ENCODE peak calls at places on chromosomes 5 and 9, in ten cellular contexts. One of them, this sample, is unnamed.

GRCh38 chr9:111298111-111298510 is 31.9 kb downstream of the OR2K2 start:
- DNase-seq in A549: no peak
- DNase-seq in spleen: no peak
- DNase-seq in IMR-90: no peak
- DNase-seq in heart left ventricle: no peak
- DNase-seq in stomach: no peak
- DNase-seq in GM12892: no peak
- DNase-seq in ovary: no peak
- DNase-seq in body of pancreas: no peak
- DNase-seq in sigmoid colon: no peak
- DNase-seq in this sample: no peak

GRCh38 chr5:156019786-156020185 is 307.2 kb upstream of the SGCD start:
- DNase-seq in spleen: no peak
- DNase-seq in ovary: no peak
- DNase-seq in GM12892: no peak
- DNase-seq in body of pancreas: no peak
- DNase-seq in sigmoid colon: no peak
- DNase-seq in A549: no peak
- DNase-seq in IMR-90: no peak
- DNase-seq in stomach: no peak
- DNase-seq in heart left ventricle: no peak
- DNase-seq in this sample: no peak

GRCh38 chr5:16791036-16791705 is 144.9 kb downstream of the MYO10 start:
- DNase-seq in spleen: no peak
- DNase-seq in stomach: no peak
- DNase-seq in ovary: no peak
- DNase-seq in heart left ventricle: no peak
- DNase-seq in A549: peak; percentile 55
- DNase-seq in sigmoid colon: no peak
- DNase-seq in GM12892: no peak
- DNase-seq in IMR-90: peak; percentile 74
- DNase-seq in body of pancreas: peak; percentile 32
- DNase-seq in this sample: peak; percentile 49

GRCh38 chr9:79477955-79478751 is 93.6 kb upstream of the TLE4 start:
- DNase-seq in IMR-90: peak; percentile 29
- DNase-seq in spleen: no peak
- DNase-seq in body of pancreas: peak; percentile 51
- DNase-seq in GM12892: no peak
- DNase-seq in stomach: no peak
- DNase-seq in ovary: no peak
- DNase-seq in heart left ventricle: no peak
- DNase-seq in A549: no peak
- DNase-seq in sigmoid colon: no peak
- DNase-seq in this sample: no peak

GRCh38 chr9:125397736-125398135 is 136.1 kb downstream of the GAPVD1 start:
- DNase-seq in GM12892: no peak
- DNase-seq in spleen: no peak
- DNase-seq in IMR-90: no peak
- DNase-seq in stomach: no peak
- DNase-seq in heart left ventricle: no peak
- DNase-seq in body of pancreas: no peak
- DNase-seq in A549: no peak
- DNase-seq in sigmoid colon: no peak
- DNase-seq in ovary: no peak
- DNase-seq in this sample: no peak

GRCh38 chr9:27599521-27600234 is 26.4 kb upstream of the C9orf72 start:
- DNase-seq in spleen: no peak
- DNase-seq in ovary: no peak
- DNase-seq in sigmoid colon: no peak
- DNase-seq in GM12892: no peak
- DNase-seq in heart left ventricle: no peak
- DNase-seq in body of pancreas: no peak
- DNase-seq in A549: no peak
- DNase-seq in IMR-90: no peak
- DNase-seq in stomach: no peak
- DNase-seq in this sample: no peak

GRCh38 chr9:91953723-91954122 is 3.7 kb upstream of the ROR2 start:
- DNase-seq in heart left ventricle: no peak
- DNase-seq in ovary: no peak
- DNase-seq in sigmoid colon: no peak
- DNase-seq in stomach: no peak
- DNase-seq in GM12892: no peak
- DNase-seq in spleen: no peak
- DNase-seq in A549: no peak
- DNase-seq in IMR-90: no peak
- DNase-seq in body of pancreas: no peak
- DNase-seq in this sample: no peak

GRCh38 chr5:129061849-129062248 is 32.7 kb upstream of the ISOC1 start:
- DNase-seq in spleen: no peak
- DNase-seq in A549: no peak
- DNase-seq in body of pancreas: no peak
- DNase-seq in sigmoid colon: no peak
- DNase-seq in stomach: no peak
- DNase-seq in GM12892: no peak
- DNase-seq in heart left ventricle: no peak
- DNase-seq in ovary: no peak
- DNase-seq in IMR-90: no peak
- DNase-seq in this sample: no peak

GRCh38 chr5:154376481-154376880 is 69.3 kb upstream of the SAP30L start:
- DNase-seq in heart left ventricle: no peak
- DNase-seq in spleen: no peak
- DNase-seq in sigmoid colon: no peak
- DNase-seq in GM12892: no peak
- DNase-seq in ovary: no peak
- DNase-seq in stomach: no peak
- DNase-seq in IMR-90: no peak
- DNase-seq in body of pancreas: no peak
- DNase-seq in A549: no peak
- DNase-seq in this sample: no peak

GRCh38 chr9:35163413-35163812 is 1.6 kb downstream of the UNC13B start:
- DNase-seq in sigmoid colon: no peak
- DNase-seq in stomach: no peak
- DNase-seq in heart left ventricle: no peak
- DNase-seq in GM12892: no peak
- DNase-seq in A549: no peak
- DNase-seq in spleen: no peak
- DNase-seq in body of pancreas: no peak
- DNase-seq in IMR-90: no peak
- DNase-seq in ovary: no peak
- DNase-seq in this sample: no peak

GRCh38 chr5:103743455-103743854 is 180.9 kb upstream of the NUDT12 start:
- DNase-seq in ovary: no peak
- DNase-seq in sigmoid colon: no peak
- DNase-seq in body of pancreas: no peak
- DNase-seq in IMR-90: no peak
- DNase-seq in spleen: no peak
- DNase-seq in GM12892: no peak
- DNase-seq in heart left ventricle: no peak
- DNase-seq in A549: no peak
- DNase-seq in stomach: no peak
- DNase-seq in this sample: no peak

GRCh38 chr5:172283862-172284274 is 304 bp upstream of the UBTD2 start:
- DNase-seq in sigmoid colon: peak; percentile 93
- DNase-seq in stomach: peak; percentile 83
- DNase-seq in spleen: peak; percentile 96
- DNase-seq in ovary: peak; percentile 90
- DNase-seq in IMR-90: peak; percentile 74
- DNase-seq in body of pancreas: peak; percentile 86
- DNase-seq in A549: peak; percentile 93
- DNase-seq in GM12892: peak; percentile 91
- DNase-seq in heart left ventricle: peak; percentile 89
- DNase-seq in this sample: peak; percentile 79
- TF ChIP-seq POLR2A in sigmoid colon: no peak
- TF ChIP-seq POLR2A in stomach: no peak
- TF ChIP-seq POLR2A in spleen: no peak
- TF ChIP-seq POLR2A in ovary: no peak
- TF ChIP-seq POLR2A in IMR-90: peak; percentile 62
- TF ChIP-seq POLR2A in body of pancreas: no peak
- TF ChIP-seq POLR2A in A549: peak; percentile 67
- TF ChIP-seq POLR2A in GM12892: peak; percentile 80
- TF ChIP-seq POLR2A in heart left ventricle: no peak
- TF ChIP-seq POLR2A in this sample: peak; percentile 65

GRCh38 chr9:136907011-136907914 is 20.9 kb downstream of the TRAF2 start:
- DNase-seq in IMR-90: no peak
- DNase-seq in sigmoid colon: no peak
- DNase-seq in spleen: peak; percentile 60
- DNase-seq in GM12892: no peak
- DNase-seq in heart left ventricle: no peak
- DNase-seq in ovary: no peak
- DNase-seq in stomach: no peak
- DNase-seq in A549: no peak
- DNase-seq in body of pancreas: no peak
- DNase-seq in this sample: no peak
- TF ChIP-seq POLR2A in IMR-90: no peak
- TF ChIP-seq POLR2A in sigmoid colon: no peak
- TF ChIP-seq POLR2A in spleen: no peak
- TF ChIP-seq POLR2A in GM12892: no peak
- TF ChIP-seq POLR2A in heart left ventricle: no peak
- TF ChIP-seq POLR2A in ovary: no peak
- TF ChIP-seq POLR2A in stomach: no peak
- TF ChIP-seq POLR2A in A549: no peak
- TF ChIP-seq POLR2A in body of pancreas: no peak
- TF ChIP-seq POLR2A in this sample: no peak

GRCh38 chr9:129826344-129826743 is 2.4 kb upstream of the TOR1A start:
- DNase-seq in IMR-90: no peak
- DNase-seq in heart left ventricle: no peak
- DNase-seq in sigmoid colon: no peak
- DNase-seq in body of pancreas: no peak
- DNase-seq in stomach: no peak
- DNase-seq in GM12892: no peak
- DNase-seq in A549: no peak
- DNase-seq in ovary: no peak
- DNase-seq in spleen: no peak
- DNase-seq in this sample: no peak

GRCh38 chr9:129822825-129823162 is 1.1 kb downstream of the TOR1A start:
- DNase-seq in spleen: no peak
- DNase-seq in A549: no peak
- DNase-seq in body of pancreas: no peak
- DNase-seq in GM12892: no peak
- DNase-seq in ovary: peak; percentile 33
- DNase-seq in heart left ventricle: no peak
- DNase-seq in IMR-90: no peak
- DNase-seq in sigmoid colon: no peak
- DNase-seq in stomach: no peak
- DNase-seq in this sample: no peak

GRCh38 chr9:129826759-129827158 is 2.8 kb upstream of the TOR1A start:
- DNase-seq in IMR-90: no peak
- DNase-seq in ovary: no peak
- DNase-seq in sigmoid colon: no peak
- DNase-seq in stomach: no peak
- DNase-seq in spleen: no peak
- DNase-seq in A549: no peak
- DNase-seq in body of pancreas: no peak
- DNase-seq in heart left ventricle: no peak
- DNase-seq in GM12892: no peak
- DNase-seq in this sample: no peak

GRCh38 chr9:129823163-129823933 is 588 bp downstream of the TOR1A start:
- DNase-seq in heart left ventricle: no peak
- DNase-seq in body of pancreas: peak; percentile 24
- DNase-seq in stomach: no peak
- DNase-seq in ovary: peak; percentile 40
- DNase-seq in spleen: peak; percentile 87
- DNase-seq in GM12892: peak; percentile 44
- DNase-seq in A549: peak; percentile 17
- DNase-seq in IMR-90: peak; percentile 27
- DNase-seq in sigmoid colon: no peak
- DNase-seq in this sample: peak; percentile 15

GRCh38 chr9:129823934-129824601 is at the start of gene TOR1A:
- DNase-seq in A549: peak; percentile 88
- DNase-seq in spleen: peak; percentile 99
- DNase-seq in sigmoid colon: peak; percentile 98
- DNase-seq in ovary: peak; percentile 95
- DNase-seq in stomach: peak; percentile 95
- DNase-seq in IMR-90: peak; percentile 92
- DNase-seq in heart left ventricle: peak; percentile 96
- DNase-seq in GM12892: peak; percentile 90
- DNase-seq in body of pancreas: peak; percentile 96
- DNase-seq in this sample: peak; percentile 54
- TF ChIP-seq POLR2A in A549: peak; percentile 95
- TF ChIP-seq POLR2A in spleen: no peak
- TF ChIP-seq POLR2A in sigmoid colon: no peak
- TF ChIP-seq POLR2A in ovary: peak; percentile 24
- TF ChIP-seq POLR2A in stomach: no peak
- TF ChIP-seq POLR2A in IMR-90: peak; percentile 74
- TF ChIP-seq POLR2A in heart left ventricle: peak; percentile 57
- TF ChIP-seq POLR2A in GM12892: peak; percentile 93
- TF ChIP-seq POLR2A in body of pancreas: peak; percentile 71
- TF ChIP-seq POLR2A in this sample: peak; percentile 82

GRCh38 chr5:160432188-160432587 is 10.5 kb downstream of the PTTG1 start:
- DNase-seq in body of pancreas: no peak
- DNase-seq in sigmoid colon: no peak
- DNase-seq in heart left ventricle: no peak
- DNase-seq in A549: no peak
- DNase-seq in GM12892: no peak
- DNase-seq in IMR-90: no peak
- DNase-seq in spleen: no peak
- DNase-seq in stomach: no peak
- DNase-seq in ovary: no peak
- DNase-seq in this sample: no peak

GRCh38 chr5:160436017-160436416 is 14.4 kb downstream of the PTTG1 start:
- DNase-seq in A549: no peak
- DNase-seq in IMR-90: no peak
- DNase-seq in sigmoid colon: no peak
- DNase-seq in body of pancreas: no peak
- DNase-seq in GM12892: no peak
- DNase-seq in spleen: no peak
- DNase-seq in stomach: no peak
- DNase-seq in heart left ventricle: no peak
- DNase-seq in ovary: no peak
- DNase-seq in this sample: no peak

GRCh38 chr5:160438316-160439204 is 16.9 kb downstream of the PTTG1 start:
- DNase-seq in GM12892: no peak
- DNase-seq in body of pancreas: peak; percentile 65
- DNase-seq in heart left ventricle: no peak
- DNase-seq in A549: peak; percentile 75
- DNase-seq in IMR-90: peak; percentile 60
- DNase-seq in stomach: peak; percentile 52
- DNase-seq in spleen: peak; percentile 81
- DNase-seq in sigmoid colon: no peak
- DNase-seq in ovary: no peak
- DNase-seq in this sample: no peak

GRCh38 chr5:160432815-160433214 is 11.2 kb downstream of the PTTG1 start:
- DNase-seq in stomach: no peak
- DNase-seq in body of pancreas: no peak
- DNase-seq in spleen: no peak
- DNase-seq in heart left ventricle: no peak
- DNase-seq in ovary: no peak
- DNase-seq in IMR-90: no peak
- DNase-seq in A549: no peak
- DNase-seq in sigmoid colon: no peak
- DNase-seq in GM12892: no peak
- DNase-seq in this sample: no peak

DNA sequence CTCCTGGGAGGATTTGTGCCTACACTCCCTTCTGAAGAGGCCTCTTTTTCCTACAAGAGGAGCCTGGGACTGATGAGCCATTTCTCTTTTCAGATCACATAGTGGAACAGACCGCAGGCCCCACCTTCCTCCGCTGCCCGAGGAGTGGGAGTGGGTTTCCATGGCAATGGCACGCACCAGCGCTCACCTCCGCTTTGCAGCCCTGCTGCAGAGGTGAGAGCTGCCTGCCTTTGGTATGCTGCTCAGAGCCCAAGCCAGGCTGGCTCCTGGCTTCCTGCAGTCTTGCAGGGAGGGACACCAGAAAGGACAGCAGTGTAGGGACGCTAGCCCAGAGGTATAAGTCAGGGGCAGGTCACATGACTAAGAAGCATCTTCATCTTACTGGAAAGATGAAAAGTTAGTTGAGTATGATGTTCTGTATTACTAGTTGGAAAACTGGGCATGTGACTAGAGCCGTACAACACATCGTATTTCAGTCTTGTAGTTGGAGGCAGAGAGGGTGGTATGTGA is 12.4 kb downstream of the PTTG1 start:
- DNase-seq in body of pancreas: peak; percentile 60
- DNase-seq in heart left ventricle: no peak
- DNase-seq in GM12892: peak; percentile 45
- DNase-seq in spleen: peak; percentile 90
- DNase-seq in IMR-90: no peak
- DNase-seq in sigmoid colon: no peak
- DNase-seq in ovary: no peak
- DNase-seq in stomach: no peak
- DNase-seq in A549: no peak
- DNase-seq in this sample: no peak
- TF ChIP-seq POLR2A in body of pancreas: no peak
- TF ChIP-seq POLR2A in heart left ventricle: no peak
- TF ChIP-seq POLR2A in GM12892: peak; percentile 55
- TF ChIP-seq POLR2A in spleen: no peak
- TF ChIP-seq POLR2A in IMR-90: no peak
- TF ChIP-seq POLR2A in sigmoid colon: no peak
- TF ChIP-seq POLR2A in ovary: no peak
- TF ChIP-seq POLR2A in stomach: no peak
- TF ChIP-seq POLR2A in A549: no peak
- TF ChIP-seq POLR2A in this sample: no peak